ENCODE peak calls at places on chromosomes 2 and 18, in four cellular contexts. F is HCT116, M is HepG2, P is H1. X is an unnamed sample.

GRCh38 chr18:38940863-38941531 is 1375.4 kb upstream of the CELF4 start:
- DNase-seq in P (no peak), F (peak), M (peak), X (peak)

GRCh38 chr2:100397117-100397860 is 20.2 kb downstream of the CHST10 start:
- DNase-seq in F (no peak), P (no peak), M (no peak), X (no peak)

GRCh38 chr2:172260379-172260778 is 157.7 kb upstream of the DLX2 start:
- DNase-seq in P (no peak), M (no peak), F (no peak), X (no peak)

GRCh38 chr2:133843091-133843490 is 274.8 kb upstream of the NCKAP5 start:
- DNase-seq in F (no peak), P (no peak), M (no peak), X (no peak)

GRCh38 chr2:55883339-55883738 is 40.2 kb downstream of the EFEMP1 start:
- DNase-seq in M (no peak), P (no peak), F (no peak), X (no peak)

GRCh38 chr2:86016581-86016980 is 89.1 kb downstream of the POLR1A start:
- DNase-seq in P (no peak), M (no peak), F (no peak), X (no peak)

GRCh38 chr18:10122116-10122515 is 208.3 kb downstream of the VAPA start:
- DNase-seq in F (no peak), P (no peak), M (no peak), X (peak)

GRCh38 chr2:220029013-220029412 is 401.6 kb downstream of the SLC4A3 start:
- DNase-seq in F (no peak), M (no peak), P (no peak), X (no peak)

GRCh38 chr2:202135111-202135874 is 62.2 kb downstream of the KIAA2012 start:
- DNase-seq in P (no peak), M (no peak), F (no peak), X (no peak)

GRCh38 chr2:72126186-72127100 is 21.2 kb downstream of the CYP26B1 start:
- DNase-seq in F (no peak), P (no peak), M (no peak), X (no peak)

GRCh38 chr18:36568487-36568886 is 260.3 kb downstream of the TPGS2 start:
- DNase-seq in P (no peak), F (no peak), M (no peak), X (no peak)

GRCh38 chr2:200104015-200104414 is 148.6 kb downstream of the MAIP1 start:
- DNase-seq in F (no peak), M (no peak), P (no peak), X (no peak)

GRCh38 chr2:70990216-70990615 is 4.5 kb downstream of the TEX261 start:
- DNase-seq in F (no peak), M (no peak), P (no peak), X (no peak)
- TF ChIP-seq JUND in F (no peak), M (no peak), P (no peak), X (no peak)

GRCh38 chr2:233133239-233133638 is 73.1 kb downstream of the INPP5D start:
- DNase-seq in M (no peak), P (no peak), F (no peak), X (no peak)

GRCh38 chr2:233131991-233132390 is 71.8 kb downstream of the INPP5D start:
- DNase-seq in F (no peak), M (no peak), P (no peak), X (no peak)

GRCh38 chr2:233130024-233130423 is 69.9 kb downstream of the INPP5D start:
- DNase-seq in F (no peak), P (no peak), M (no peak), X (no peak)

GRCh38 chr2:233129351-233129978 is 69.3 kb downstream of the INPP5D start:
- DNase-seq in F (peak), P (peak), M (no peak), X (no peak)

DNA sequence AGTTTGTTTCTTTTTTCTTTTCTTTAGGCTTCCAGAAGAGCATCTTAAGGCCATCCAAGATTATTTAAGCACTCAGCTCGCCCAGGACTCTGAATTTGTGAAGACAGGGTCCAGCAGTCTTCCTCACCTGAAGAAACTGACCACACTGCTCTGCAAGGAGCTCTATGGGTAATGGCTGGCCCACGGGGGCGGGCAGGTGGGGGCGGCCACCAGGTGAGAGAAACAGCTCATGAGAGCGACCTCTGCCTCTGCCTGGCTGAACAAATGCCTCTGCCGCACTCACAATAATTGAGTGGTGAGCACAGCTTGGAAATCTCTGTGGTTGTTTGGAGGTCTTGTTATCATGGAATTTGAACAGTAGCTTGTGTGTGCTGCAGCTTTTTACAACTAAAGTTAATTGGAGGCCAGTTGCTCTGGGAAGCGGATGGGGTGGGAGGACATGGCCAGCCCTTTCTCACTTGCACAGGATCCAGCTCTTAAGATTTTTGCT is 70.4 kb downstream of the INPP5D start:
- DNase-seq in F (no peak), P (no peak), M (no peak), X (no peak)
- TF ChIP-seq JUND in F (no peak), P (no peak), M (no peak), X (no peak)

DNA sequence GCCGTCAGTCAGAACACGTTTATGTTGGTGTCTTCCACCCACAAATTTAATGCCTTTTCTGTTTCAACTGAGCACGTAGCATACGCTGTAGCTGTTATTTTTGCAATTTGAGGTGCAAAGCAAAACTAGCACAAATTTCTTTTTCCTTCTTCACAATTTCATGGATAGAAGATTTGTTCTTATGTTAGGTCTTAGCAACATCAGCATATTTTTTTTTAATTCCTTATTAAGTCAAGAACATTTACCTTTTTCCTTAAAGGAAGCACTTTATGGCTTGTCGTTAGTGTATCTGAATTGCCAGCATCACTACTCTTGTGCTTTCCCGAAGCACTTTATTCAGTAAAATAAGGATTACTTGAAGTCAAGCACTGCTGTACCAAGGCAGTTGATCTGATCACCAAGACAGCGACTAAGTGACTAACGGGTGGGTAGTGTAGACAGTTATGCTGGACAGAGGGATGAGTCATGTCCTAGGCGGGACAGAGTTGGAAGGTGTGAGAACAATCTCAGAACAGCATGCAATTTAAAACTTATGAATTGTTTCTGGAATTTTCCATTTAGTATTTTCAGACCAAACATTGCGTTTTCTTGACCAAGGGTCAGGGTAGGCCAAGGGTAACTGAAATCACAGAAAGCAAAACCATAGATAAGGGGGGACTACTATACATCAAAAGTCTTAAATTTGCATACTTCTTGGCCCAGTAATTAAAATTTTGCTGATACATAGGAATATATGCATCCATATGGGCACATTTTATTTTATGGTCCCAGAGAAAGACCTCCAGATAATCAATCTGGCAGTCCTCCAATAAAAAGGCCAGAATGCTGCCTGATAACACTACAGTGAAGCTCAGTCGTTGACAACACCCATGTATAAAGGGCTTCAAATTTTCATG is 13.4 kb downstream of the BABAM2 start:
- DNase-seq in P (no peak), F (peak), M (no peak), X (no peak)
- TF ChIP-seq JUND in P (no peak), F (peak), M (peak), X (no peak)

DNA sequence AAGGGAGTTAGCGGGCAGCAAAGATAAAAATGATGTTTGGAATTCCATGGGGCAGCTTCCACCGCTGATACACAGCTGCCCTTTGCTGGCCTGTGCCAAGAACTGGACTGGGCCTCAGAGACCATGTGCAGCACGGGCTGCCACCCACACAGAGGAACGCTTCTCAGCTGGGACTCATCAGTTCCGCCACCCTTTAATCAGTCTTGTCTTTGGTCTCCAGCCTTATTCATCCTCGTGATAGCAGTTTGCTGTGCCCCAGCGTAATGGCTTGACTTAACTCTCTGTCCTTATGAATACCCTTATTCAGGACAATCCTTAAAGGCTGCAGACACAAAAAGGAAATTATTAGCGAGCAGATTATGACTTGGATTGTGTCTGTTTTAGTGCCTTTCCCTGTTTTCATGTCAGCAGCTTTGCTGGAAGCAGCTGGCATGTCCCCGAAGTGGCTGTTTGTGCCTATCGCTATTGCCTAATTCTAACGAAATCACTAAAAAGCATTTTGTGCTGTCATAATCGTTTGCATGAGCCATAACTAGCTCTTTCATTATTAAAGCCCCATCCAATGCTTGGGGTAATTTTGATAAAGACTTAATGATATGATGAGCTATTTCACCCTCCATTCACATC is 108.8 kb upstream of the DAPL1 start:
- DNase-seq in M (no peak), P (no peak), F (no peak), X (no peak)
- TF ChIP-seq JUND in M (no peak), P (no peak), F (no peak), X (no peak)

DNA sequence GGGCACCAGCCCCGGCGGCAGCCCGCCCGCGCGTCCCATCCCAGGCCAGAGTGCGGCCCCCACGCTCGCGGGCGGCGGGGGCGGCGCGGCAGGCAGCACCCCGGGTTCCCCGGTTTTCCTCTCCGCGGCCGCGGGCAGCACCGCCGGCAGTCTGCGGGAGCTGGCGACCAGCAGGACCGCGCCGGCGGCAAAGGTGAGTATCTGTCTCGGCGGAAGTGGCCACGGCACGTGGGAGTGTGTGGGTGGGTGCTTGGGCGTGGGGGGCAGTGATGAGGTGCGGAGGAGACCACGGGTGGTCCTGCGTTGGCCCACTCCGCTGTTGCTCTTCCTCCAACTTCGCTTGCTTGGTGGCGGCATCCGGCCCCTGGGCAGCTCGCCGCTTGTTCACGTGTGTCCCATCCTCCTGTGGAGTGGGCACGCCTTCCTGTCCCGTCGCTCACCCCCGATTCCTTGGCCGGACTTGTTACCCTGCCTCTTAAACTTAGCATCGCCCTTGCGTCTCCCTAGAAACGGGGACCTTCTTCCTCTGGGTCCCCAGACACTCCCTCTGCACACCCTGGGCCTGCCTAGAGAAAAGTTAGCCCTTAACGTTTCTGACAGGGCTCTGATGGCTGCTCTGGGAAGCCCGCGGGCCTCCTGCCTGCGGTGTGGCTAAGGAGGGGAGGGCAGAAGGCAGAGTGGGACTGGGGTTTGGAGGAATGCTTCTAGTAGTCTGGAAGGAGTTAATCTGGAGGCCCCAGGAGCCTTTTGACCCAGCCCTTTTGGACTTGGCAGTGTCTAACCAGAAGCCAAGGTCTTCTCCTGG is 1.1 kb downstream of the SH3RF3 start:
- DNase-seq in F (no peak), M (no peak), P (no peak), X (no peak)
- TF ChIP-seq JUND in F (no peak), M (no peak), P (no peak), X (no peak)

GRCh38 chr2:218908721-218909619 is 28.3 kb downstream of the WNT10A start:
- DNase-seq in P (peak), F (peak), M (peak), X (peak)
- TF ChIP-seq JUND in P (no peak), F (no peak), M (no peak), X (no peak)

DNA sequence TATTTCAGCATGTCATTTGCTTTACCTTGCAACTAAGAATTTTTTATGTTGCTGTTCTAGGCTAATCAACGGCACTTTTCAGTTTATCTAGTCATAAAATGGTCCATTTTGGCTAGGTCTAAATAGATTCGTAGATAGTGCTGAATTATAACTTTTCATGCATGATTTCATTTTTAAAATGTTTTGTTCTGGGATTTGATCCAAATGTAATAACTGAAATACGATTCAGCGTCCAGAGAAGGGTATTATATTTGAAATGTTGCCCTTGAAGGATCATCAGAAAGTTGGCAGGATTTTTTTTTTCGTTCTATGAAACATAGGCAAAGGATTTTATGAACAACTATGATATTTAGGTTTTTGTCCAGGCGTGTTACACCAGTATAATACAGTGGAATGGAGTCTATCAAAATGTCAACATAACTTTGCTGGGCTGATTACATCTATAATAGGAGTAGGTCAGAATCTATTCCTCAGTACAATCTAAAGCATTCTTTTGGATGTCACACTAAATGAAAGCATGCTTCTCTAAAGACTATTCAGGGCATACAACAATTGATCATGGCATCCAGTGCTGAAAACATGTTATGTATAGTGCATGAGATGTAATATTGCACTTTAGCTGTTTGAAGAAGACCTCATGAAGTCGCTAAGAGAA is 24.8 kb downstream of the TTC27 start:
- DNase-seq in M (no peak), P (no peak), F (no peak), X (no peak)
- TF ChIP-seq JUND in M (no peak), P (no peak), F (no peak), X (no peak)

GRCh38 chr2:70706026-70706795 is 61.8 kb downstream of the ADD2 start:
- DNase-seq in M (no peak), P (no peak), F (no peak), X (no peak)
- TF ChIP-seq JUND in M (no peak), P (no peak), F (no peak), X (no peak)

DNA sequence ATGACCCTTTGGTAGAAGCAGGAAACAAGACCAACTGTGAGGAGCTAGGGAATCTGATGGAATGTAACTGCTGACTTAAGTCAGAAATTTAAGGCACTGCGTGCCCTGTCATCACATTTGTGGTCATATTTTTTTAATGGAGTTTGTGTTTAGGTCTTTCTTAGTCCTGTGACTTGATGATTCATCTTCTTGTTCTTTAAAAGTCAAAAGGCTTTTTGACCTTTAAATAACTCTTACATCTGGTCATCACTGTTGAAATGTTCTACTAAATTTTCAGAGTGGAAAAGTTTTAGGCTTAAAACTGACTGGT is 36.4 kb upstream of the ARMC9 start:
- DNase-seq in M (no peak), P (no peak), F (no peak), X (no peak)
- TF ChIP-seq JUND in M (no peak), P (no peak), F (no peak), X (no peak)